ENCODE peak calls at places on chromosomes 1 and 21, in six cellular contexts. Y, U, D, G, Q and S are unnamed samples.

GRCh38 chr1:40477680-40478057 is 579 bp downstream of the ZFP69 start:
- DNase-seq in Y (peak), U (no peak), D (no peak), G (no peak), Q (peak), S (no peak)

GRCh38 chr1:73537400-73537799 is 660.6 kb downstream of the LRRIQ3 start:
- DNase-seq in Y (no peak), U (no peak), D (no peak), G (no peak), Q (no peak), S (no peak)

GRCh38 chr1:229019647-229020281 is 251.1 kb upstream of the RAB4A start:
- DNase-seq in Y (no peak), U (no peak), D (no peak), G (no peak), Q (no peak), S (no peak)

GRCh38 chr1:8032351-8032750 is 6.2 kb upstream of the ERRFI1 start:
- DNase-seq in Y (peak), U (no peak), D (no peak), G (no peak), Q (no peak), S (no peak)

GRCh38 chr1:245822997-245823396 is 668.2 kb downstream of the KIF26B start:
- DNase-seq in Y (peak), U (peak), D (no peak), G (no peak), Q (peak), S (peak)

GRCh38 chr1:93552751-93553455 is 105.0 kb downstream of the FNBP1L start:
- DNase-seq in Y (peak), U (no peak), D (no peak), G (no peak), Q (peak), S (no peak)

GRCh38 chr1:162471290-162471853 is 26.2 kb upstream of the UHMK1 start:
- DNase-seq in Y (no peak), U (no peak), D (no peak), G (no peak), Q (no peak), S (no peak)

GRCh38 chr1:41811051-41811795 is 107.5 kb downstream of the HIVEP3 start:
- DNase-seq in Y (peak), U (peak), D (no peak), G (no peak), Q (peak), S (peak)

GRCh38 chr1:174074757-174075156 is 52.6 kb upstream of the RC3H1 start:
- DNase-seq in Y (peak), U (peak), D (no peak), G (no peak), Q (peak), S (no peak)

GRCh38 chr1:31127266-31127665 is 61.7 kb upstream of the PUM1 start:
- DNase-seq in Y (peak), U (no peak), D (no peak), G (no peak), Q (peak), S (no peak)

GRCh38 chr1:222896630-222897526 is 82.0 kb downstream of the DISP1 start:
- DNase-seq in Y (peak), U (peak), D (no peak), G (no peak), Q (peak), S (peak)

GRCh38 chr1:160748182-160748876 is 9.3 kb downstream of the SLAMF7 start:
- DNase-seq in Y (no peak), U (peak), D (no peak), G (no peak), Q (no peak), S (no peak)

GRCh38 chr1:12341667-12342066 is 111.8 kb downstream of the VPS13D start:
- DNase-seq in Y (no peak), U (no peak), D (no peak), G (no peak), Q (no peak), S (no peak)

GRCh38 chr1:6630027-6630426 is 5.4 kb downstream of the THAP3 start:
- DNase-seq in Y (no peak), U (no peak), D (no peak), G (no peak), Q (no peak), S (no peak)

GRCh38 chr1:36369061-36369470 is 16.7 kb downstream of the STK40 start:
- DNase-seq in Y (peak), U (peak), D (peak), G (no peak), Q (peak), S (peak)

GRCh38 chr1:26582836-26583460 is 53.4 kb downstream of the RPS6KA1 start:
- DNase-seq in Y (peak), U (peak), D (no peak), G (no peak), Q (peak), S (no peak)

GRCh38 chr21:45163413-45164123 is 89.2 kb downstream of the ADARB1 start:
- DNase-seq in Y (no peak), U (no peak), D (no peak), G (peak), Q (no peak), S (no peak)

GRCh38 chr1:39262802-39263201 is 58.3 kb downstream of the MACF1 start:
- DNase-seq in Y (no peak), U (no peak), D (no peak), G (no peak), Q (no peak), S (no peak)

GRCh38 chr1:18972531-18972930 is 16.1 kb upstream of the IFFO2 start:
- DNase-seq in Y (peak), U (peak), D (no peak), G (no peak), Q (no peak), S (peak)

GRCh38 chr1:2072109-2072806 is 22.0 kb downstream of the PRKCZ start:
- DNase-seq in Y (no peak), U (no peak), D (no peak), G (no peak), Q (no peak), S (no peak)

GRCh38 chr1:222047370-222047769 is 305.5 kb upstream of the DUSP10 start:
- DNase-seq in Y (no peak), U (no peak), D (no peak), G (no peak), Q (no peak), S (no peak)

GRCh38 chr1:15684468-15685283 is 556 bp downstream of the PLEKHM2 start:
- DNase-seq in Y (no peak), U (no peak), D (peak), G (peak), Q (no peak), S (peak)

GRCh38 chr1:10735603-10736305 is 60.7 kb downstream of the CASZ1 start:
- DNase-seq in Y (no peak), U (no peak), D (no peak), G (no peak), Q (no peak), S (no peak)

GRCh38 chr21:45012661-45013270 is 61.6 kb upstream of the ADARB1 start:
- DNase-seq in Y (no peak), U (no peak), D (peak), G (no peak), Q (no peak), S (no peak)

DNA sequence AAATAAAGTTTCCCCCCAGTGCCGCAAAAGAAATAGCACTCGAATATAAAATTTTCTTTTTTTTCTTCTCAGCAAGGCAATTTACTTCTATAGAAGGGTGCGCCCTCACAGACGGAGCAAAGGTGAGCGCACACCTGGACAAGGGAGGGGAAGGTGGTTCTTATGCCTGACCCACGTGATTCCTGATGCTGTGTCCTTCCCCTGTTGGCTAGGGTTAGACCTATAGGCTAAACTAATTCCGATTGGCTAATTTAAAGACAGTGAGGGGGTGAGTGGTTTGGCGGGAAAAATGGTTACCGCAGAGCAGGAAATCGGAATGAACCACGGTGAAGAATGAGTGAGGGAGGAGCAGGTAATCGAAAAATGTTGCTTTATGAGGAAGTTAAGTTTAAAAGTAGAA is 607 bp upstream of the FAAH start:
- DNase-seq in Y (no peak), U (no peak), D (no peak), G (no peak), Q (no peak), S (no peak)
- H3K4me3 ChIP-seq in Y (no peak), U (no peak), D (peak), G (peak), Q (no peak), S (no peak)

GRCh38 chr1:5473268-5473667 is 519.0 kb downstream of the NPHP4 start:
- DNase-seq in Y (no peak), U (no peak), D (no peak), G (no peak), Q (no peak), S (no peak)

GRCh38 chr1:5478156-5478695 is 514.0 kb downstream of the NPHP4 start:
- DNase-seq in Y (no peak), U (no peak), D (no peak), G (no peak), Q (no peak), S (no peak)

GRCh38 chr1:5477716-5478115 is 514.5 kb downstream of the NPHP4 start:
- DNase-seq in Y (no peak), U (no peak), D (no peak), G (no peak), Q (no peak), S (no peak)

GRCh38 chr1:5478961-5479360 is 513.3 kb downstream of the NPHP4 start:
- DNase-seq in Y (no peak), U (no peak), D (no peak), G (no peak), Q (no peak), S (no peak)

GRCh38 chr1:5475572-5475971 is 516.7 kb downstream of the NPHP4 start:
- DNase-seq in Y (no peak), U (no peak), D (no peak), G (no peak), Q (no peak), S (no peak)
- H3K4me3 ChIP-seq in Y (no peak), U (no peak), D (no peak), G (no peak), Q (no peak), S (no peak)

GRCh38 chr1:248822148-248823032 is 3.3 kb downstream of the SH3BP5L start:
- DNase-seq in Y (no peak), U (peak), D (no peak), G (peak), Q (no peak), S (no peak)

GRCh38 chr1:248821101-248821500 is 4.6 kb downstream of the SH3BP5L start:
- DNase-seq in Y (peak), U (peak), D (no peak), G (peak), Q (peak), S (peak)

GRCh38 chr1:248818505-248819374 is 7.0 kb downstream of the SH3BP5L start:
- DNase-seq in Y (no peak), U (no peak), D (no peak), G (peak), Q (no peak), S (no peak)

GRCh38 chr1:248821641-248822040 is 4.1 kb downstream of the SH3BP5L start:
- DNase-seq in Y (no peak), U (no peak), D (no peak), G (peak), Q (no peak), S (no peak)

GRCh38 chr1:248820041-248820585 is 5.6 kb downstream of the SH3BP5L start:
- DNase-seq in Y (no peak), U (no peak), D (no peak), G (peak), Q (no peak), S (no peak)
- H3K4me3 ChIP-seq in Y (no peak), U (no peak), D (no peak), G (no peak), Q (no peak), S (no peak)

DNA sequence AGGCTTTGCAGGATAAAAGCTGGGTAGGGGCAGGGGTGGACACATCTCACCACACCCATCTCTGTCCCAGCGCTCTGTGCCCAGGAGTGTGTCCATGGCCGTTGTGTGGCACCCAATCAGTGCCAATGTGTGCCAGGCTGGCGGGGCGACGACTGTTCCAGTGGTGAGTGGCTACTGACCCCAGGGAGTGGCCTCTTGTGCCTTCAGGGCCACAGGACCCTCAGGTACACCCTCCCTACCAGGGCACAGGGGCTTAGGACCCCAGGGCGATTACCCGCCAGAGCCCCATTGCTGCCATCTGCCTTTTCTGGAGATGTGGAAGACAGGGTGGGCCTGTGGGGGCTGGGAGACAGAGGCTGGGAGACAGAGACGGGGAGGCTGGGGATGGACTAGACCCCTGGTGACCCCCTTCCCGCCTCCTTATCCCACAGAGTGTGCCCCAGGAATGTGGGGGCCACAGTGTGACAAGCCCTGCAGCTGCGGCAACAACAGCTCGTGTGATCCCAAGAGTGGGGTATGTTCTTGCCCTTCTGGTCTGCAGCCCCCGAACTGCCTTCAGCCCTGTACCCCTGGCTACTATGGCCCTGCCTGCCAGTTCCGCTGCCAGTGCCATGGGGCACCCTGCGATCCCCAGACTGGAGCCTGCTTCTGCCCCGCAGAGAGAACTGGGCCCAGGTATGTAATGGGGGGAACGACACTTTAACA is 12.8 kb downstream of the PEAR1 start:
- DNase-seq in Y (no peak), U (no peak), D (no peak), G (no peak), Q (no peak), S (no peak)
- H3K4me3 ChIP-seq in Y (no peak), U (no peak), D (no peak), G (no peak), Q (no peak), S (no peak)

GRCh38 chr1:100539836-100540536 is 2.0 kb downstream of the GPR88 start:
- DNase-seq in Y (peak), U (no peak), D (peak), G (no peak), Q (peak), S (no peak)

GRCh38 chr1:100536031-100536430 is 1.9 kb upstream of the GPR88 start:
- DNase-seq in Y (no peak), U (no peak), D (no peak), G (no peak), Q (no peak), S (no peak)

GRCh38 chr1:100542264-100542663 is 4.3 kb downstream of the GPR88 start:
- DNase-seq in Y (no peak), U (no peak), D (no peak), G (no peak), Q (no peak), S (no peak)

GRCh38 chr1:100535264-100535663 is 2.7 kb upstream of the GPR88 start:
- DNase-seq in Y (no peak), U (no peak), D (no peak), G (no peak), Q (no peak), S (no peak)

GRCh38 chr1:100538935-100539835 is 1.2 kb downstream of the GPR88 start:
- DNase-seq in Y (peak), U (peak), D (peak), G (no peak), Q (peak), S (peak)
- H3K4me3 ChIP-seq in Y (peak), U (peak), D (peak), G (peak), Q (peak), S (peak)

GRCh38 chr1:17586172-17586963 is 46.9 kb downstream of the ARHGEF10L start:
- DNase-seq in Y (peak), U (peak), D (no peak), G (peak), Q (peak), S (peak)
- H3K4me3 ChIP-seq in Y (no peak), U (no peak), D (no peak), G (no peak), Q (no peak), S (no peak)

GRCh38 chr1:228005511-228006033 is 1.2 kb upstream of the WNT3A start:
- DNase-seq in Y (no peak), U (peak), D (no peak), G (peak), Q (no peak), S (no peak)

GRCh38 chr1:228007054-228007800 is 429 bp downstream of the WNT3A start:
- DNase-seq in Y (no peak), U (no peak), D (peak), G (peak), Q (no peak), S (no peak)

GRCh38 chr1:228006793-228007053 is at the start of gene WNT3A:
- DNase-seq in Y (no peak), U (no peak), D (no peak), G (no peak), Q (no peak), S (no peak)

GRCh38 chr1:228004887-228005462 is 1.8 kb upstream of the WNT3A start:
- DNase-seq in Y (no peak), U (no peak), D (no peak), G (peak), Q (no peak), S (no peak)

DNA sequence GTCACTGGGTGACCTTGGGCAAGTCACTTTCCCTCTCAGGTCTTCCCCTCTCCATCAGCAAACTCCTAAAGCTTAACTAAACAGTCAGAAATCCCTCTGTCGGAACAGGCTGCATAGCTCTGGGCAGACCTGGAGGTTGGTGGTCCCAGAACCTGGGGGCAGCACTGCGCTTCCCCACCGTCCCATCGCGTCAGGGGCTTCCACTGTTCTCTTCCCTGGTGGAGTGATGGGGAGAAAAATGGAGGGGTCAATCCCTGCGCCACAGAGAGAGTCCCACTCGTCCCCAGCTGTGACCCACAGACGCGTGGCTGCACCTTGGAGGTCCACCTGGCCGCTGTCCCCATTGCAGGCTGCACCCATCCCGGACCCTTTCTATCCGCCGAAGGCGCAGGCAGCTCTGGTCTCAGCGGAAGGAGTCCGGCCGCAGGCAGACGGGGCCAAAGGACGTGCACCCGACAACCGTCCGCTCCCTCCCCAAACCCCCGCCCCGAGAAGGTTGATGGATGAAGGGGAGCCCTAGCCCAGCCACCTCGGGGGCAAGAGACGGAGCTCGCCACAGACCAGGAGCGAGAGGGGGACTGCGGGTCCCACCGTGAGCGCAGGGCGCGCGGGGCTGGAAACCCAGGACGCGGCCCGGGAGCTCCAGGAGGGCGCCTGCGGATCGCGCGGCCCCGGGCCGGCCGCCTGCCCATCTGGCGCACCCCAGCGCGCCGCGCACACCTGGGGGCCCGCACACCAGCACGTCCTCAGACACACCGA is 585 bp upstream of the WNT3A start:
- DNase-seq in Y (no peak), U (no peak), D (peak), G (peak), Q (no peak), S (no peak)
- H3K4me3 ChIP-seq in Y (no peak), U (peak), D (no peak), G (no peak), Q (no peak), S (no peak)

GRCh38 chr21:17598437-17598836 is 14.3 kb downstream of the BTG3 start:
- DNase-seq in Y (no peak), U (no peak), D (no peak), G (no peak), Q (no peak), S (no peak)
- H3K4me3 ChIP-seq in Y (no peak), U (no peak), D (no peak), G (no peak), Q (no peak), S (no peak)